ENCODE peak calls at places on chromosomes 7 and 10, in nine cellular contexts. K is IMR-90; W is effector memory CD4-positive, alpha-beta T cell; S is MM.1S; Z is hepatocyte; Y is ovary; V is HCT116; M is A549; J is gastrocnemius medialis. L is an unnamed sample. For H3K9me3 and H3K4me1, the result is how much of the 10 kb centered on the place peaks cover.

GRCh38 chr7:15686209-15686956 is at the start of gene MEOX2:
- DNase-seq in M (peak), J (peak), Y (peak), S (no peak), V (no peak), W (no peak), K (peak), Z (peak), L (peak)

GRCh38 chr7:132092106-132092505 is 484.2 kb downstream of the PLXNA4 start:
- DNase-seq in W (no peak), V (no peak), Y (no peak), S (no peak), Z (no peak), K (no peak), M (no peak), J (no peak), L (no peak)

GRCh38 chr7:133491846-133492652 is 239.2 kb downstream of the EXOC4 start:
- DNase-seq in J (no peak), M (no peak), W (no peak), Y (no peak), V (no peak), K (peak), S (no peak), Z (no peak), L (no peak)

GRCh38 chr7:40122940-40123254 is 11.5 kb downstream of the MPLKIP start:
- DNase-seq in V (no peak), K (no peak), Z (no peak), Y (no peak), S (no peak), W (no peak), M (no peak), J (no peak), L (no peak)

GRCh38 chr7:101901661-101902491 is 84.5 kb downstream of the CUX1 start:
- DNase-seq in Y (no peak), Z (no peak), M (no peak), S (no peak), K (peak), V (no peak), W (no peak), J (peak), L (no peak)

GRCh38 chr10:102642553-102643345 is 1.5 kb upstream of the TRIM8 start:
- DNase-seq in Y (peak), K (peak), W (peak), Z (peak), M (peak), J (peak), V (peak), S (peak), L (no peak)

GRCh38 chr7:99392659-99393362 is 15.6 kb downstream of the PDAP1 start:
- DNase-seq in J (peak), V (no peak), Z (peak), W (peak), M (no peak), K (no peak), S (peak), Y (peak), L (peak)

GRCh38 chr10:24360286-24361127 is 151.6 kb downstream of the KIAA1217 start:
- DNase-seq in V (peak), W (no peak), Y (peak), S (peak), Z (peak), J (peak), K (peak), M (peak), L (peak)

GRCh38 chr10:78688945-78689935 is 379.5 kb upstream of the ZMIZ1 start:
- DNase-seq in K (no peak), J (peak), S (no peak), Y (no peak), V (no peak), W (no peak), M (no peak), Z (peak), L (no peak)

GRCh38 chr7:1378610-1379180 is 80.6 kb downstream of the MICALL2 start:
- DNase-seq in J (no peak), V (no peak), Y (no peak), M (no peak), W (no peak), K (no peak), S (no peak), Z (no peak), L (no peak)

GRCh38 chr7:102205915-102206314 is 80.8 kb upstream of the SH2B2 start:
- DNase-seq in M (no peak), V (no peak), J (no peak), K (no peak), Y (no peak), W (no peak), S (no peak), Z (no peak), L (no peak)

GRCh38 chr7:39446546-39446945 is 119.7 kb upstream of the YAE1 start:
- DNase-seq in M (no peak), Z (no peak), K (no peak), Y (no peak), J (no peak), V (no peak), S (no peak), W (no peak), L (no peak)

GRCh38 chr7:110090113-110090820 is 1000.7 kb upstream of the LRRN3 start:
- DNase-seq in M (peak), Z (peak), K (peak), J (no peak), S (peak), V (peak), Y (no peak), W (no peak), L (no peak)

GRCh38 chr10:11993834-11994468 is 48.7 kb downstream of the UPF2 start:
- DNase-seq in W (no peak), K (no peak), V (no peak), J (no peak), Z (no peak), S (no peak), M (no peak), Y (no peak), L (no peak)

GRCh38 chr7:99267530-99268360 is 4.9 kb upstream of the MYH16 start:
- DNase-seq in S (no peak), W (no peak), M (peak), V (peak), J (no peak), Z (peak), Y (no peak), K (peak), L (no peak)

GRCh38 chr7:155277385-155277994 is 20.2 kb upstream of the INSIG1 start:
- DNase-seq in J (no peak), Y (no peak), V (no peak), W (no peak), K (no peak), S (no peak), M (no peak), Z (no peak), L (no peak)

GRCh38 chr10:75347211-75347610 is 54.4 kb downstream of the ZNF503 start:
- DNase-seq in Y (no peak), S (no peak), W (no peak), M (no peak), Z (no peak), K (no peak), J (no peak), V (no peak), L (no peak)

GRCh38 chr7:40047661-40048060 is 86.8 kb downstream of the MPLKIP start:
- DNase-seq in Z (no peak), W (no peak), V (no peak), K (no peak), M (peak), S (peak), Y (no peak), J (no peak), L (no peak)

GRCh38 chr10:110151467-110151866 is 55.9 kb upstream of the MXI1 start:
- DNase-seq in J (no peak), S (no peak), Y (no peak), W (no peak), V (no peak), M (no peak), Z (peak), K (no peak), L (peak)

GRCh38 chr10:34474060-34474376 is 341.1 kb downstream of the PARD3 start:
- DNase-seq in S (no peak), M (peak), W (no peak), K (peak), V (peak), Y (no peak), J (no peak), Z (peak), L (no peak)

GRCh38 chr7:91348686-91349085 is 84.5 kb downstream of the FZD1 start:
- DNase-seq in M (no peak), V (no peak), Y (no peak), J (no peak), K (peak), W (no peak), Z (no peak), S (no peak), L (no peak)

GRCh38 chr10:43130756-43131155 is 7.5 kb upstream of the CSGALNACT2 start:
- DNase-seq in J (no peak), Z (no peak), Y (no peak), M (no peak), S (no peak), V (no peak), W (no peak), K (no peak), L (peak)

GRCh38 chr10:77801474-77802238 is 124.9 kb downstream of the DLG5 start:
- DNase-seq in Y (no peak), K (peak), J (no peak), W (peak), S (peak), V (no peak), M (no peak), Z (no peak), L (no peak)

GRCh38 chr7:23228412-23228811 is 18.2 kb upstream of the GPNMB start:
- DNase-seq in Z (no peak), V (no peak), K (no peak), J (no peak), M (no peak), Y (no peak), S (no peak), W (no peak), L (no peak)

GRCh38 chr10:95183451-95184230 is 10.4 kb upstream of the ACSM6 start:
- DNase-seq in V (peak), M (peak), S (peak), W (no peak), J (peak), Z (peak), K (peak), Y (peak), L (peak)

GRCh38 chr10:12707461-12708185 is 293.9 kb downstream of the CCDC3 start:
- DNase-seq in K (peak), V (peak), Z (peak), W (no peak), J (no peak), Y (peak), S (peak), M (peak), L (no peak)

GRCh38 chr7:132614428-132615076 is 38.3 kb upstream of the PLXNA4 start:
- DNase-seq in W (no peak), Y (peak), S (no peak), V (no peak), J (peak), Z (peak), K (no peak), M (no peak), L (no peak)

GRCh38 chr7:45148653-45148973 is 9.0 kb upstream of the RAMP3 start:
- DNase-seq in S (no peak), Y (no peak), M (no peak), J (peak), Z (no peak), V (no peak), K (no peak), W (no peak), L (no peak)

GRCh38 chr7:158589653-158590052 is 2.0 kb upstream of the PTPRN2 start:
- DNase-seq in Y (no peak), Z (no peak), W (no peak), S (no peak), V (no peak), K (no peak), J (no peak), M (no peak), L (no peak)
- H3K9me3 ChIP-seq in Y (under half), Z (under half), W (under half), S (under half), V (under half), K (under half), J (under half), M (under half), L (under half)

GRCh38 chr7:6392712-6393666 is 54.8 kb downstream of the DAGLB start:
- DNase-seq in S (no peak), M (peak), K (peak), W (no peak), J (peak), Z (peak), Y (no peak), V (peak), L (peak)
- H3K4me1 ChIP-seq in S (under half), M (under half), K (under half), W (under half), J (half or more), Z (under half), Y (under half), V (under half), L (under half)

DNA sequence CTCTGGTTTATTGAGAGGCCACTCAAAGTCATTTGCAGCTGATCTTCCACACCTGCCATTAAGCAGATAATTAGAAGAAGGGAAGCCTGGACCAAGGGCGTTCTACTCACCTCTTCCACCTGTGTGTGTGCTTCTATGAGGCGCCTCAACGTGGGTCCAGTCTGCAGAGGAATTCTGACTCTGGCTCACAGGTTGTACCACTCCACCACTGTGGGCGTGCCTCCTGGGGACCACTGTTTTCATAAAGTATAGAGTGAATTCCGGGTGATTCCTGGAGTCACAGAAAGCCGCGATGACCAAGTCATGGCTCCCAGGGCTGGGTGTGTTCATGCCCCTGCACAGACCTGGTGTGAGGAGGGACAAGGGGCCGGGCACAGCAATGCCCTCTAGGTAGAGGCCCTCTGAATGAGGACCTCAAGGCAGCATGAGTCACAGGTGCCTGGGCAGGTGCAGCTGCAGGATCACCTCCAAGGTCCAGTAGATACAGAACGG is 408.3 kb upstream of the MGMT start:
- DNase-seq in V (no peak), K (no peak), Z (no peak), Y (no peak), M (no peak), W (no peak), J (no peak), S (no peak), L (no peak)
- H3K4me3 ChIP-seq in V (no peak), K (no peak), Z (no peak), Y (no peak), M (no peak), W (no peak), J (no peak), S (no peak), L (no peak)

DNA sequence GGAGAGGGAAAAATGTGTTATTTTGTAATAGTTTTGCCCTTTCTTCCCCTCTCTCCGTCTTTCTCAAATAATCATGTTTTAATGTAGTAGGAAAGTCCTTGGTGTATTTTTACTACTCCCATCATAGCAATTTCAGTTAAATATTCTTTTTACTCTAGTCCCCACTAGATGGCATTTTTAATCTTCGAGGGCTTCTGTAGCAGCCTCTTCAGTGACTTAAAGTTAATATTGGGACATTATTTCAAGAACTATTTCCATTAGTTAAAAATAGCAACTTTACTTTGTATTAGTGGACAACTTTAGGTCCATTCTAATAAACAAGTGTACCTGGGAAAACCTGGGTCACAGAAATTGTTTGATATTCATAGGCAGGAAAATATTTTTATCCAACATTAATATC is 23.0 kb downstream of the EDRF1 start:
- DNase-seq in Y (no peak), Z (no peak), W (no peak), M (peak), V (no peak), S (no peak), K (no peak), J (no peak), L (no peak)
- H3K9me3 ChIP-seq in Y (under half), Z (under half), W (under half), M (under half), V (under half), S (under half), K (under half), J (under half), L (under half)

L was measured in lung.